ENCODE peak calls at places on chromosomes 7 and 10, in seven cellular contexts. One of them, this sample, is unnamed.

GRCh38 chr7:74344786-74345185 is 55.6 kb downstream of the CLIP2 start:
- DNase-seq in cardiac muscle cell: no peak
- DNase-seq in mesenchymal stem cell: no peak
- DNase-seq in hepatocyte: no peak
- DNase-seq in mammary epithelial cell: no peak
- DNase-seq in BJ: no peak
- DNase-seq in neuronal stem cell: no peak
- DNase-seq in this sample: no peak

GRCh38 chr10:30443049-30443448 is 9.1 kb downstream of the MAP3K8 start:
- DNase-seq in neuronal stem cell: no peak
- DNase-seq in mammary epithelial cell: no peak
- DNase-seq in cardiac muscle cell: no peak
- DNase-seq in BJ: no peak
- DNase-seq in hepatocyte: no peak
- DNase-seq in mesenchymal stem cell: no peak
- DNase-seq in this sample: no peak

GRCh38 chr10:86372119-86372784 is 5.7 kb upstream of the GRID1 start:
- DNase-seq in mammary epithelial cell: no peak
- DNase-seq in BJ: no peak
- DNase-seq in neuronal stem cell: no peak
- DNase-seq in mesenchymal stem cell: no peak
- DNase-seq in cardiac muscle cell: no peak
- DNase-seq in hepatocyte: no peak
- DNase-seq in this sample: peak; percentile 2

GRCh38 chr10:123621492-123621891 is 44.7 kb upstream of the GPR26 start:
- DNase-seq in cardiac muscle cell: no peak
- DNase-seq in BJ: peak; percentile 7
- DNase-seq in neuronal stem cell: no peak
- DNase-seq in hepatocyte: no peak
- DNase-seq in mammary epithelial cell: no peak
- DNase-seq in mesenchymal stem cell: no peak
- DNase-seq in this sample: no peak

GRCh38 chr7:33831389-33832118 is 73.8 kb upstream of the BMPER start:
- DNase-seq in neuronal stem cell: no peak
- DNase-seq in cardiac muscle cell: peak; percentile 51
- DNase-seq in hepatocyte: no peak
- DNase-seq in mesenchymal stem cell: no peak
- DNase-seq in mammary epithelial cell: peak; percentile 65
- DNase-seq in BJ: no peak
- DNase-seq in this sample: no peak

GRCh38 chr10:96789571-96790108 is 42.5 kb upstream of the LCOR start:
- DNase-seq in cardiac muscle cell: no peak
- DNase-seq in neuronal stem cell: peak; percentile 14
- DNase-seq in hepatocyte: no peak
- DNase-seq in mesenchymal stem cell: peak; percentile 41
- DNase-seq in BJ: no peak
- DNase-seq in mammary epithelial cell: no peak
- DNase-seq in this sample: no peak

GRCh38 chr10:53990799-53991238 is 810.2 kb downstream of the PCDH15 start:
- DNase-seq in BJ: no peak
- DNase-seq in mesenchymal stem cell: no peak
- DNase-seq in cardiac muscle cell: no peak
- DNase-seq in neuronal stem cell: no peak
- DNase-seq in hepatocyte: no peak
- DNase-seq in mammary epithelial cell: no peak
- DNase-seq in this sample: no peak

GRCh38 chr10:121926157-121926556 is 1.7 kb downstream of the ATE1 start:
- DNase-seq in BJ: no peak
- DNase-seq in hepatocyte: no peak
- DNase-seq in mammary epithelial cell: no peak
- DNase-seq in mesenchymal stem cell: no peak
- DNase-seq in neuronal stem cell: no peak
- DNase-seq in cardiac muscle cell: no peak
- DNase-seq in this sample: no peak

GRCh38 chr7:110307776-110308175 is 783.2 kb upstream of the LRRN3 start:
- DNase-seq in cardiac muscle cell: no peak
- DNase-seq in BJ: no peak
- DNase-seq in hepatocyte: no peak
- DNase-seq in mammary epithelial cell: no peak
- DNase-seq in neuronal stem cell: no peak
- DNase-seq in mesenchymal stem cell: peak; percentile 70
- DNase-seq in this sample: no peak

GRCh38 chr7:101940830-101941229 is 123.4 kb downstream of the CUX1 start:
- DNase-seq in neuronal stem cell: peak; percentile 24
- DNase-seq in mammary epithelial cell: no peak
- DNase-seq in mesenchymal stem cell: peak; percentile 29
- DNase-seq in cardiac muscle cell: no peak
- DNase-seq in BJ: no peak
- DNase-seq in hepatocyte: peak; percentile 63
- DNase-seq in this sample: no peak

GRCh38 chr7:101088069-101088425 is 2.8 kb downstream of the TRIM56 start:
- DNase-seq in mesenchymal stem cell: no peak
- DNase-seq in mammary epithelial cell: no peak
- DNase-seq in cardiac muscle cell: no peak
- DNase-seq in neuronal stem cell: no peak
- DNase-seq in BJ: no peak
- DNase-seq in hepatocyte: no peak
- DNase-seq in this sample: no peak

GRCh38 chr10:6185039-6185716 is 17.6 kb upstream of the PFKFB3 start:
- DNase-seq in neuronal stem cell: no peak
- DNase-seq in hepatocyte: no peak
- DNase-seq in BJ: no peak
- DNase-seq in mesenchymal stem cell: no peak
- DNase-seq in cardiac muscle cell: peak; percentile 64
- DNase-seq in mammary epithelial cell: no peak
- DNase-seq in this sample: peak; percentile 77

GRCh38 chr7:91880016-91880412 is 488 bp downstream of the MTERF1 start:
- DNase-seq in hepatocyte: peak; percentile 6
- DNase-seq in neuronal stem cell: no peak
- DNase-seq in BJ: no peak
- DNase-seq in mammary epithelial cell: peak; percentile 13
- DNase-seq in cardiac muscle cell: peak; percentile 11
- DNase-seq in mesenchymal stem cell: no peak
- DNase-seq in this sample: no peak

GRCh38 chr7:155883491-155884224 is 71.4 kb upstream of the SHH start:
- DNase-seq in neuronal stem cell: no peak
- DNase-seq in cardiac muscle cell: no peak
- DNase-seq in hepatocyte: no peak
- DNase-seq in BJ: no peak
- DNase-seq in mammary epithelial cell: no peak
- DNase-seq in mesenchymal stem cell: no peak
- DNase-seq in this sample: no peak

GRCh38 chr7:32335107-32335506 is 155.1 kb downstream of the LSM5 start:
- DNase-seq in mammary epithelial cell: peak; percentile 75
- DNase-seq in BJ: no peak
- DNase-seq in neuronal stem cell: no peak
- DNase-seq in mesenchymal stem cell: peak; percentile 19
- DNase-seq in hepatocyte: no peak
- DNase-seq in cardiac muscle cell: peak; percentile 8
- DNase-seq in this sample: no peak

GRCh38 chr7:7640221-7641128 is at the start of gene UMAD1:
- DNase-seq in BJ: peak; percentile 97
- DNase-seq in cardiac muscle cell: peak; percentile 99
- DNase-seq in mammary epithelial cell: peak; percentile 100
- DNase-seq in hepatocyte: peak; percentile 99
- DNase-seq in neuronal stem cell: peak; percentile 96
- DNase-seq in mesenchymal stem cell: peak; percentile 99
- DNase-seq in this sample: peak; percentile 99

GRCh38 chr7:7642081-7642480 is 1.5 kb downstream of the UMAD1 start:
- DNase-seq in cardiac muscle cell: no peak
- DNase-seq in hepatocyte: peak; percentile 35
- DNase-seq in BJ: no peak
- DNase-seq in mesenchymal stem cell: no peak
- DNase-seq in mammary epithelial cell: no peak
- DNase-seq in neuronal stem cell: no peak
- DNase-seq in this sample: no peak

GRCh38 chr7:7641129-7641663 is 644 bp downstream of the UMAD1 start:
- DNase-seq in mesenchymal stem cell: no peak
- DNase-seq in cardiac muscle cell: no peak
- DNase-seq in hepatocyte: peak; percentile 15
- DNase-seq in mammary epithelial cell: no peak
- DNase-seq in neuronal stem cell: peak; percentile 31
- DNase-seq in BJ: no peak
- DNase-seq in this sample: peak; percentile 17

GRCh38 chr7:7639847-7640220 is 718 bp upstream of the UMAD1 start:
- DNase-seq in cardiac muscle cell: peak; percentile 24
- DNase-seq in BJ: no peak
- DNase-seq in hepatocyte: peak; percentile 46
- DNase-seq in mammary epithelial cell: no peak
- DNase-seq in mesenchymal stem cell: peak; percentile 37
- DNase-seq in neuronal stem cell: no peak
- DNase-seq in this sample: no peak

DNA sequence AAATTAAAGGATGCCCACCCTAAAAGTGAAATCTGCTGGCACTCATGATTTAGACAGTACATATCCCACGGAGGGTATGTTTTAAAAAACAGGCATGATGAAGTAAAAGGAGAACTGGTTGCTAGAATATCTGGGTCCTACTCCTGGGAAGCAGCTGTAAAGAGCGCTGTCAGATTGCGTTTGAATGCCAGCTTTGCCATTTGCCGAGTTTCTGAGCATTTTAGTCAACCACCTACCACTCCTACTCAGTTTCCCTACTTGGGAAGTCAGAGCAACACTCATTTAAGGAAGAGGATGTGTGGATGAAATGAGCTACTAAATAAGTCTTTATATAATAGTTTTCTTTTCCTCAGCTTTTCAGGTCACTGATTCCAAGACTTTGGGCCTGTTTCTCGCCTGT is 1.1 kb upstream of the UMAD1 start:
- DNase-seq in neuronal stem cell: no peak
- DNase-seq in mammary epithelial cell: no peak
- DNase-seq in BJ: no peak
- DNase-seq in cardiac muscle cell: no peak
- DNase-seq in hepatocyte: no peak
- DNase-seq in mesenchymal stem cell: no peak
- DNase-seq in this sample: no peak
- H3K36me3 ChIP-seq in neuronal stem cell: peaks cover 3% of the 10 kb centered on the region
- H3K36me3 ChIP-seq in mammary epithelial cell: peaks cover 10% of the 10 kb centered on the region
- H3K36me3 ChIP-seq in BJ: no peaks in the 10 kb centered on the region
- H3K36me3 ChIP-seq in cardiac muscle cell: no peaks in the 10 kb centered on the region
- H3K36me3 ChIP-seq in hepatocyte: no peaks in the 10 kb centered on the region
- H3K36me3 ChIP-seq in mesenchymal stem cell: peaks cover 17% of the 10 kb centered on the region
- H3K36me3 ChIP-seq in this sample: peaks cover 32% of the 10 kb centered on the region

DNA sequence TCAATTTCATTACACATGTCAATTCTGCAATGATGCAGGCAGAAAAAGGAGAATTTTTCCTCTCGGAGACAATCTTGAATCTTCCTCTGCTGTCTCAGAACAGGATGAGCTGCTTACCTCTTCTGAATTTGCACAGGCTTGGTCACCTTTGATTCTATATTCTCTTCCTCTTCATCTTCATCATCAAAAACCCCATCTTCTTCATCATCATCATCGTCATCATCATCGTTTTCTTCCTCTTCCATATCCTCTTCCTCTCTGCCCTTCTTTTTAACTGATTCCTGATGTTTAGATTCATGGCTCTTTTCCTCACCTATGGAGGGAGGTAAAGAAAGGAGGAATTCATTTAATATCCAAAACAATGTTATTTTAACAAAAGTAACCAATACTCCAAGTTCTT is 8.0 kb downstream of the RBM28 start:
- DNase-seq in hepatocyte: no peak
- DNase-seq in BJ: no peak
- DNase-seq in cardiac muscle cell: no peak
- DNase-seq in mammary epithelial cell: no peak
- DNase-seq in neuronal stem cell: no peak
- DNase-seq in mesenchymal stem cell: no peak
- DNase-seq in this sample: no peak
- H3K36me3 ChIP-seq in hepatocyte: no peaks in the 10 kb centered on the region
- H3K36me3 ChIP-seq in BJ: peaks cover 13% of the 10 kb centered on the region
- H3K36me3 ChIP-seq in cardiac muscle cell: peaks cover 77% of the 10 kb centered on the region
- H3K36me3 ChIP-seq in mammary epithelial cell: peaks cover 41% of the 10 kb centered on the region
- H3K36me3 ChIP-seq in neuronal stem cell: peaks cover 24% of the 10 kb centered on the region
- H3K36me3 ChIP-seq in mesenchymal stem cell: peaks cover 86% of the 10 kb centered on the region
- H3K36me3 ChIP-seq in this sample: peaks cover 84% of the 10 kb centered on the region

GRCh38 chr7:149587331-149587645 is 89.7 kb upstream of the ZNF746 start:
- DNase-seq in mammary epithelial cell: no peak
- DNase-seq in neuronal stem cell: no peak
- DNase-seq in mesenchymal stem cell: no peak
- DNase-seq in cardiac muscle cell: no peak
- DNase-seq in BJ: peak; percentile 9
- DNase-seq in hepatocyte: no peak
- DNase-seq in this sample: no peak

GRCh38 chr7:149584530-149584929 is 86.9 kb upstream of the ZNF746 start:
- DNase-seq in cardiac muscle cell: no peak
- DNase-seq in neuronal stem cell: no peak
- DNase-seq in hepatocyte: no peak
- DNase-seq in mammary epithelial cell: no peak
- DNase-seq in mesenchymal stem cell: no peak
- DNase-seq in BJ: no peak
- DNase-seq in this sample: no peak

GRCh38 chr7:149588930-149589329 is 91.3 kb upstream of the ZNF746 start:
- DNase-seq in cardiac muscle cell: no peak
- DNase-seq in mammary epithelial cell: no peak
- DNase-seq in neuronal stem cell: no peak
- DNase-seq in BJ: no peak
- DNase-seq in mesenchymal stem cell: no peak
- DNase-seq in hepatocyte: no peak
- DNase-seq in this sample: no peak

GRCh38 chr7:149580328-149580727 is 82.7 kb upstream of the ZNF746 start:
- DNase-seq in hepatocyte: no peak
- DNase-seq in mammary epithelial cell: no peak
- DNase-seq in BJ: no peak
- DNase-seq in mesenchymal stem cell: no peak
- DNase-seq in cardiac muscle cell: no peak
- DNase-seq in neuronal stem cell: no peak
- DNase-seq in this sample: no peak

DNA sequence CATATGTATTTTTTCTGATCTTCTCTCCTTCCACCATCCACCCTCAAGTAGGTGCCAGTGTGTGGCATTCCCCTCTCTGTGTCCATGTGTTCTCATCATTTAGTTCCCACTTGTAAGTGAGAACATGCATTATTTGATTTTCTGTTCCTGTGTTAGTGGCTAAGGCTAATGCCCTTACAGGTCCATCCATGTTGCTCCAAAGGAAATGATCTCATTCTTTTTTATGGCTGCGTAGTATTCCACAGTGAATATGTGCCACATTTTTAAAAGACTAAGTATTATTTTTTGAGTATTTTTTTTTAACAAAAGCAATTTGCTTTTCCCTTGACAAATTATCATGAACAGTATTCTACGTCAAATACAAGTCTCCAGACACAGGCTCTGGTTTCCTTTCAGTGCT is 86.4 kb upstream of the ZNF746 start:
- DNase-seq in cardiac muscle cell: no peak
- DNase-seq in hepatocyte: no peak
- DNase-seq in neuronal stem cell: no peak
- DNase-seq in BJ: no peak
- DNase-seq in mammary epithelial cell: no peak
- DNase-seq in mesenchymal stem cell: no peak
- DNase-seq in this sample: no peak
- H3K36me3 ChIP-seq in cardiac muscle cell: peaks cover 8% of the 10 kb centered on the region
- H3K36me3 ChIP-seq in hepatocyte: no peaks in the 10 kb centered on the region
- H3K36me3 ChIP-seq in neuronal stem cell: peaks cover 27% of the 10 kb centered on the region
- H3K36me3 ChIP-seq in BJ: peaks cover 14% of the 10 kb centered on the region
- H3K36me3 ChIP-seq in mammary epithelial cell: peaks cover 11% of the 10 kb centered on the region
- H3K36me3 ChIP-seq in mesenchymal stem cell: peaks cover 84% of the 10 kb centered on the region
- H3K36me3 ChIP-seq in this sample: peaks cover 82% of the 10 kb centered on the region

GRCh38 chr7:99560834-99561734 is 2.6 kb downstream of the ZNF655 start:
- DNase-seq in neuronal stem cell: no peak
- DNase-seq in hepatocyte: no peak
- DNase-seq in BJ: no peak
- DNase-seq in mammary epithelial cell: peak; percentile 75
- DNase-seq in cardiac muscle cell: no peak
- DNase-seq in mesenchymal stem cell: no peak
- DNase-seq in this sample: no peak
- H3K36me3 ChIP-seq in neuronal stem cell: peaks cover 30% of the 10 kb centered on the region
- H3K36me3 ChIP-seq in hepatocyte: no peaks in the 10 kb centered on the region
- H3K36me3 ChIP-seq in BJ: peaks cover 22% of the 10 kb centered on the region
- H3K36me3 ChIP-seq in mammary epithelial cell: peaks cover 33% of the 10 kb centered on the region
- H3K36me3 ChIP-seq in cardiac muscle cell: peaks cover 41% of the 10 kb centered on the region
- H3K36me3 ChIP-seq in mesenchymal stem cell: peaks cover 62% of the 10 kb centered on the region
- H3K36me3 ChIP-seq in this sample: peaks cover 71% of the 10 kb centered on the region